ENCODE peak calls at places on chromosome 5, in four cellular contexts. I is mucosa of descending colon, G is fibroblast of lung, R is frontal cortex. M is an unnamed sample.

GRCh38 chr5:9466677-9467076 is 79.2 kb downstream of the SEMA5A start:
- DNase-seq in I (no peak), G (no peak), R (no peak), M (no peak)

GRCh38 chr5:3121813-3122212 is 370.3 kb upstream of the IRX2 start:
- DNase-seq in I (no peak), G (no peak), R (no peak), M (no peak)

GRCh38 chr5:11878846-11879245 is 25.4 kb downstream of the CTNND2 start:
- DNase-seq in I (no peak), G (no peak), R (no peak), M (no peak)

GRCh38 chr5:95845401-95845800 is 22.9 kb upstream of the GLRX start:
- DNase-seq in I (no peak), G (no peak), R (no peak), M (no peak)

GRCh38 chr5:135703026-135703550 is 124.3 kb upstream of the CXCL14 start:
- DNase-seq in I (no peak), G (no peak), R (no peak), M (no peak)

GRCh38 chr5:76402251-76402879 is 720 bp upstream of the IQGAP2 start:
- DNase-seq in I (peak), G (no peak), R (no peak), M (peak)

GRCh38 chr5:133612021-133612860 is at the start of gene FSTL4:
- DNase-seq in I (peak), G (no peak), R (peak), M (peak)

GRCh38 chr5:56900395-56900794 is 9.0 kb upstream of the SETD9 start:
- DNase-seq in I (no peak), G (no peak), R (no peak), M (peak)

GRCh38 chr5:5881294-5881693 is 458.8 kb downstream of the ICE1 start:
- DNase-seq in I (peak), G (no peak), R (no peak), M (no peak)

GRCh38 chr5:54577542-54577941 is 60.0 kb downstream of the SNX18 start:
- DNase-seq in I (no peak), G (no peak), R (no peak), M (no peak)

GRCh38 chr5:137825165-137825564 is 42.5 kb upstream of the MYOT start:
- DNase-seq in I (no peak), G (no peak), R (no peak), M (no peak)

GRCh38 chr5:134435525-134435924 is 23.8 kb upstream of the CDKN2AIPNL start:
- DNase-seq in I (no peak), G (peak), R (no peak), M (no peak)

GRCh38 chr5:125719681-125720676 is 703.2 kb upstream of the GRAMD2B start:
- DNase-seq in I (peak), G (no peak), R (no peak), M (no peak)

GRCh38 chr5:219492-219891 is 1.4 kb downstream of the SDHA start:
- DNase-seq in I (peak), G (peak), R (no peak), M (peak)

GRCh38 chr5:14687023-14687665 is 22.6 kb downstream of the OTULIN start:
- DNase-seq in I (no peak), G (no peak), R (no peak), M (no peak)

GRCh38 chr5:73336366-73336765 is 112.2 kb downstream of the FOXD1 start:
- DNase-seq in I (no peak), G (no peak), R (no peak), M (no peak)

GRCh38 chr5:54746346-54746745 is 228.8 kb downstream of the SNX18 start:
- DNase-seq in I (no peak), G (no peak), R (no peak), M (no peak)

GRCh38 chr5:82813951-82814350 is 263.2 kb downstream of the TMEM167A start:
- DNase-seq in I (no peak), G (no peak), R (no peak), M (no peak)

GRCh38 chr5:81402180-81402930 is 8.4 kb upstream of the ACOT12 start:
- DNase-seq in I (no peak), G (no peak), R (no peak), M (no peak)

GRCh38 chr5:5126444-5126843 is 13.7 kb upstream of the ADAMTS16 start:
- DNase-seq in I (no peak), G (peak), R (no peak), M (no peak)

GRCh38 chr5:40755093-40755406 is 711 bp downstream of the TTC33 start:
- DNase-seq in I (peak), G (peak), R (peak), M (peak)

GRCh38 chr5:30099634-30100033 is 1093.9 kb upstream of the CDH6 start:
- DNase-seq in I (no peak), G (peak), R (no peak), M (no peak)

GRCh38 chr5:6365142-6365976 is 13.0 kb downstream of the MED10 start:
- DNase-seq in I (no peak), G (peak), R (no peak), M (peak)